ENCODE peak calls at places on chromosomes 11 and 22, in nine cellular contexts. R is breast epithelium; S is esophagus squamous epithelium; C is epithelial cell of prostate; Y is tibial artery; M is stomach; E is CD4-positive, alpha-beta T cell; V is coronary artery; G is IMR-90. Q is an unnamed sample.

GRCh38 chr22:36301384-36301828 is 48.5 kb downstream of the APOL1 start:
- DNase-seq in V (no peak), M (peak), E (peak), R (peak), S (no peak), Y (peak), C (no peak), G (peak), Q (no peak)

GRCh38 chr22:39012525-39013516 is 1.2 kb upstream of the APOBEC3C start:
- DNase-seq in M (no peak), E (no peak), C (no peak), G (no peak), R (no peak), S (no peak), V (no peak), Y (no peak), Q (no peak)

GRCh38 chr22:28002181-28002700 is 83.2 kb upstream of the PITPNB start:
- DNase-seq in C (no peak), M (no peak), V (no peak), S (no peak), E (no peak), Y (no peak), G (no peak), R (no peak), Q (no peak)

GRCh38 chr11:86372586-86372985 is 2.1 kb upstream of the CCDC81 start:
- DNase-seq in G (no peak), Y (no peak), V (no peak), R (no peak), S (no peak), E (no peak), M (no peak), C (peak), Q (no peak)

GRCh38 chr11:115501895-115502589 is 2.2 kb downstream of the CADM1 start:
- DNase-seq in M (no peak), C (no peak), S (no peak), E (no peak), V (no peak), Y (no peak), R (no peak), G (peak), Q (no peak)

GRCh38 chr11:131408011-131408640 is 37.7 kb downstream of the NTM start:
- DNase-seq in G (peak), R (no peak), S (no peak), M (peak), V (no peak), Y (no peak), C (no peak), E (no peak), Q (no peak)

GRCh38 chr11:74577624-74578396 is 14.6 kb upstream of the POLD3 start:
- DNase-seq in C (no peak), S (no peak), V (no peak), R (no peak), Y (no peak), M (no peak), G (peak), E (no peak), Q (no peak)

GRCh38 chr11:19713221-19714092 is 820 bp downstream of the NAV2 start:
- DNase-seq in M (no peak), S (no peak), G (no peak), C (no peak), V (no peak), Y (no peak), E (no peak), R (no peak), Q (peak)

GRCh38 chr22:20064140-20064480 is 15.9 kb upstream of the DGCR8 start:
- DNase-seq in Y (no peak), R (no peak), E (no peak), V (no peak), C (no peak), G (no peak), S (no peak), M (no peak), Q (no peak)

GRCh38 chr11:126456783-126457542 is 101.5 kb downstream of the ST3GAL4 start:
- DNase-seq in Y (no peak), C (no peak), E (no peak), M (no peak), S (no peak), V (no peak), R (no peak), G (no peak), Q (no peak)

GRCh38 chr11:110897035-110897434 is 184.8 kb upstream of the ARHGAP20 start:
- DNase-seq in E (no peak), S (no peak), R (no peak), G (peak), V (no peak), C (no peak), Y (no peak), M (no peak), Q (no peak)

GRCh38 chr22:48782817-48783511 is 1044.7 kb downstream of the BRD1 start:
- DNase-seq in M (no peak), C (no peak), S (no peak), E (no peak), G (no peak), V (peak), R (no peak), Y (peak), Q (no peak)

GRCh38 chr11:94171693-94172440 is 43.2 kb downstream of the PANX1 start:
- DNase-seq in Y (no peak), C (no peak), V (no peak), R (no peak), M (peak), S (no peak), E (peak), G (peak), Q (no peak)

GRCh38 chr11:114892381-114893197 is 214.3 kb downstream of the NXPE2 start:
- DNase-seq in E (no peak), G (no peak), Y (no peak), C (no peak), M (no peak), R (no peak), S (no peak), V (no peak), Q (no peak)

GRCh38 chr11:11987503-11988022 is 20.9 kb downstream of the DKK3 start:
- DNase-seq in E (no peak), G (peak), C (no peak), Y (no peak), R (no peak), S (no peak), V (no peak), M (peak), Q (no peak)

GRCh38 chr22:38869663-38870062 is 2.4 kb downstream of the CBX6 start:
- DNase-seq in S (no peak), M (no peak), Y (peak), R (no peak), C (no peak), E (no peak), V (no peak), G (no peak), Q (no peak)

GRCh38 chr11:68308068-68308467 is 4.3 kb upstream of the LRP5 start:
- DNase-seq in V (peak), S (no peak), E (no peak), R (no peak), M (no peak), C (no peak), G (no peak), Y (no peak), Q (no peak)

GRCh38 chr11:68328374-68329091 is 16.1 kb downstream of the LRP5 start:
- DNase-seq in R (no peak), S (no peak), G (no peak), M (peak), Y (no peak), V (no peak), E (no peak), C (no peak), Q (peak)

GRCh38 chr11:99818991-99819390 is 798.2 kb downstream of the CNTN5 start:
- DNase-seq in Y (no peak), M (no peak), C (no peak), G (no peak), S (no peak), E (no peak), V (no peak), R (no peak), Q (no peak)

GRCh38 chr11:46888636-46889035 is 29.7 kb downstream of the LRP4 start:
- DNase-seq in M (no peak), G (no peak), C (no peak), S (no peak), R (no peak), E (no peak), V (no peak), Y (no peak), Q (no peak)

GRCh38 chr11:72814831-72815618 is 814 bp downstream of the ATG16L2 start:
- DNase-seq in C (no peak), V (peak), Y (peak), R (no peak), G (peak), S (no peak), E (peak), M (no peak), Q (no peak)

GRCh38 chr11:65776710-65777141 is 4.0 kb downstream of the AP5B1 start:
- DNase-seq in S (no peak), M (peak), G (no peak), V (no peak), R (peak), C (no peak), Y (no peak), E (no peak), Q (no peak)

GRCh38 chr11:8019671-8020597 is 32.8 kb downstream of the EIF3F start:
- DNase-seq in Y (no peak), C (no peak), S (no peak), G (peak), M (no peak), E (no peak), R (no peak), V (peak), Q (no peak)

GRCh38 chr11:46499821-46500220 is 94.0 kb downstream of the AMBRA1 start:
- DNase-seq in E (no peak), G (no peak), Y (no peak), C (no peak), S (no peak), V (no peak), R (no peak), M (no peak), Q (no peak)

GRCh38 chr22:19203839-19204238 is 25.3 kb upstream of the SLC25A1 start:
- DNase-seq in C (no peak), M (no peak), V (no peak), E (no peak), Y (no peak), R (no peak), G (no peak), S (no peak), Q (no peak)

GRCh38 chr11:20125927-20126326 is 34.3 kb downstream of the DBX1 start:
- DNase-seq in R (no peak), M (no peak), C (no peak), Y (no peak), E (no peak), S (no peak), G (peak), V (no peak), Q (no peak)

GRCh38 chr11:126354631-126355323 is 709 bp upstream of the ST3GAL4 start:
- DNase-seq in M (no peak), R (no peak), V (no peak), S (no peak), C (no peak), E (no peak), Y (no peak), G (no peak), Q (no peak)

GRCh38 chr11:19907839-19908238 is 195.2 kb downstream of the NAV2 start:
- DNase-seq in S (no peak), G (no peak), V (no peak), M (no peak), E (no peak), R (no peak), Y (no peak), C (no peak), Q (no peak)

GRCh38 chr22:28369849-28370248 is 309.8 kb downstream of the TTC28 start:
- DNase-seq in S (no peak), Y (no peak), V (no peak), C (no peak), E (no peak), R (no peak), M (no peak), G (no peak), Q (no peak)

GRCh38 chr11:57126766-57127400 is 54.9 kb upstream of the LRRC55 start:
- DNase-seq in M (no peak), Y (no peak), R (no peak), V (no peak), E (no peak), C (no peak), S (no peak), G (no peak), Q (no peak)

GRCh38 chr22:42717197-42717967 is 3.3 kb downstream of the A4GALT start:
- DNase-seq in C (no peak), M (no peak), V (no peak), Y (no peak), G (no peak), S (no peak), R (no peak), E (no peak), Q (no peak)

GRCh38 chr11:9977554-9977953 is 313.7 kb downstream of the SWAP70 start:
- DNase-seq in E (no peak), M (no peak), Y (no peak), R (no peak), G (no peak), S (no peak), C (no peak), V (no peak), Q (no peak)
- H3K27ac ChIP-seq in E (no peak), M (no peak), Y (no peak), R (no peak), G (no peak), S (no peak), C (no peak), V (no peak), Q (no peak)

GRCh38 chr22:24997023-24997422 is 44.5 kb downstream of the KIAA1671 start:
- DNase-seq in V (no peak), C (no peak), R (no peak), Y (no peak), M (no peak), G (no peak), E (no peak), S (no peak), Q (no peak)
- H3K27ac ChIP-seq in V (no peak), C (no peak), R (peak), Y (no peak), M (no peak), G (no peak), E (no peak), S (no peak), Q (no peak)

GRCh38 chr11:925158-925495 is 543 bp upstream of the AP2A2 start:
- DNase-seq in C (no peak), E (no peak), G (no peak), M (no peak), V (no peak), S (no peak), R (no peak), Y (no peak), Q (peak)

GRCh38 chr11:924406-925157 is 1.1 kb upstream of the AP2A2 start:
- DNase-seq in R (no peak), M (no peak), Y (no peak), S (no peak), V (no peak), C (no peak), G (no peak), E (no peak), Q (no peak)

GRCh38 chr11:925496-926301 is at the start of gene AP2A2:
- DNase-seq in V (no peak), S (no peak), C (peak), M (peak), G (peak), E (peak), R (peak), Y (peak), Q (peak)

GRCh38 chr11:927871-928270 is 2.2 kb downstream of the AP2A2 start:
- DNase-seq in S (no peak), V (no peak), C (no peak), G (no peak), R (no peak), Y (no peak), M (no peak), E (peak), Q (no peak)

DNA sequence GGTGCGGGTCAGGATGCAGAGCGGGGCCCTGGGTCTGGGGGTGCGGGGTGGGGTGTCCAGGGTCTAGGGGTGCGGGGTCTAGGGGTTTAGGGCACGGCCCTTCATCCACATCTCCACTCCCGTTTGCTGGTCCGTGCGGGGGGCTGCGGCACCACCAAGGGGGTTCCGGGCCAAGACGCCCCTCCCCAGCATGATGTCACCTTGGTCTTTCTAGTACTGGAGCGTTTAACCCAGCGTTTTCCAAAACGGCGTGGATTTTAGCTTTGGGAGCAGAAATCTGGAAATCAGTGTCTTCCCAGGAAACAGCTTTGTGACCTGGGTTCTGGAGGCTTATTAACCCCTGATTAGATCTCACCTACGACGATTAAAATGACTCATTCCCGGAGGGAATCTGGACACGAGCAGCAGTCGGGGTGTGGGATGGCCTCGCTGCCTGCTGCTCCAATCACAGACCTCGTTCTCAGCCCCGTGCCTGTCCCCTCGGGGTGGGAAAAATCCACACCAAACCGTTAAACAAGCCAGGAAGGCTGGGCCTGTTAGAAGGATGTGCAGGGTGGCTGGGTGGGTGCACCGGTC is 759 bp downstream of the AP2A2 start:
- DNase-seq in C (no peak), R (no peak), M (no peak), E (no peak), G (peak), V (no peak), S (no peak), Y (peak), Q (peak)
- H3K27ac ChIP-seq in C (peak), R (peak), M (peak), E (peak), G (peak), V (peak), S (peak), Y (peak), Q (peak)

GRCh38 chr11:123305601-123306000 is 110.6 kb upstream of the CLMP start:
- DNase-seq in E (no peak), R (no peak), G (no peak), V (no peak), S (no peak), M (no peak), Y (no peak), C (no peak), Q (no peak)
- H3K27ac ChIP-seq in E (no peak), R (no peak), G (no peak), V (no peak), S (no peak), M (no peak), Y (no peak), C (no peak), Q (peak)

GRCh38 chr11:123558536-123559315 is 95.7 kb downstream of the SCN3B start:
- DNase-seq in V (no peak), Y (no peak), G (no peak), R (no peak), M (no peak), C (no peak), S (no peak), E (no peak), Q (no peak)
- H3K27ac ChIP-seq in V (no peak), Y (no peak), G (no peak), R (no peak), M (no peak), C (no peak), S (no peak), E (no peak), Q (no peak)

GRCh38 chr11:88181776-88182175 is 6.5 kb upstream of the RAB38 start:
- DNase-seq in S (no peak), G (no peak), Y (no peak), E (no peak), R (no peak), V (no peak), M (no peak), C (no peak), Q (no peak)

GRCh38 chr11:88179966-88180629 is 4.9 kb upstream of the RAB38 start:
- DNase-seq in S (no peak), C (peak), M (no peak), V (no peak), R (no peak), G (peak), E (no peak), Y (no peak), Q (no peak)

GRCh38 chr11:88178211-88178610 is 3.0 kb upstream of the RAB38 start:
- DNase-seq in G (peak), R (no peak), E (no peak), S (no peak), V (no peak), C (no peak), Y (no peak), M (no peak), Q (no peak)

GRCh38 chr11:88175707-88176066 is 444 bp upstream of the RAB38 start:
- DNase-seq in M (no peak), C (no peak), E (no peak), Y (no peak), R (no peak), S (no peak), G (peak), V (no peak), Q (no peak)

GRCh38 chr11:88179141-88179540 is 3.9 kb upstream of the RAB38 start:
- DNase-seq in C (peak), Y (no peak), G (peak), R (no peak), V (no peak), S (no peak), M (no peak), E (no peak), Q (no peak)
- H3K27ac ChIP-seq in C (peak), Y (no peak), G (no peak), R (no peak), V (no peak), S (peak), M (no peak), E (no peak), Q (no peak)

GRCh38 chr11:69450064-69450856 is 31.2 kb upstream of the LINC01488 start:
- DNase-seq in C (no peak), Y (no peak), M (no peak), S (no peak), V (no peak), G (no peak), E (no peak), R (no peak), Q (peak)

GRCh38 chr11:69450857-69451220 is 30.6 kb upstream of the LINC01488 start:
- DNase-seq in C (no peak), Y (no peak), V (no peak), E (no peak), R (no peak), M (no peak), S (no peak), G (no peak), Q (peak)

GRCh38 chr11:69449320-69450063 is 32.0 kb upstream of the LINC01488 start:
- DNase-seq in G (peak), M (peak), S (no peak), E (no peak), R (no peak), Y (peak), C (no peak), V (peak), Q (peak)

GRCh38 chr11:69452589-69452988 is 28.9 kb upstream of the LINC01488 start:
- DNase-seq in E (no peak), S (no peak), R (no peak), V (no peak), G (no peak), M (no peak), Y (no peak), C (no peak), Q (no peak)

DNA sequence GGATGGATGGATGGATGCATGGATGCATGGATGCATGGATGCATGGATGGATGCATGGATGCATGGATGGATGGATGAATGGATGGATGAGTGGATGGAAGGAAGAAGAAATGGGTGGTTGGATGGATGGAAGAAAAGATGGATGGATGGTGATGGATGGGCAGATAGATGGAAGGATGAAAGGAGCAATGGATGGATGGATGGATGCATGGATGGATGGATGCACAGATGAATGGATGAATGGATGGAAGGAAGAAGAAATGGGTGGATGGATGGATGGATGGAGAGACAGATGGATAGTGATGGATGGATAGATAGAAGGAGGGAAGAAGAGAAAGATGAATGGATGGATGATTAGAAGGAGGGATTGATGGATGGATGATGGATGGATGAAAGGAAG is 30.2 kb upstream of the LINC01488 start:
- DNase-seq in Y (no peak), V (no peak), R (no peak), E (no peak), M (no peak), G (no peak), S (no peak), C (no peak), Q (no peak)
- H3K27ac ChIP-seq in Y (no peak), V (no peak), R (no peak), E (no peak), M (no peak), G (no peak), S (no peak), C (no peak), Q (peak)

DNA sequence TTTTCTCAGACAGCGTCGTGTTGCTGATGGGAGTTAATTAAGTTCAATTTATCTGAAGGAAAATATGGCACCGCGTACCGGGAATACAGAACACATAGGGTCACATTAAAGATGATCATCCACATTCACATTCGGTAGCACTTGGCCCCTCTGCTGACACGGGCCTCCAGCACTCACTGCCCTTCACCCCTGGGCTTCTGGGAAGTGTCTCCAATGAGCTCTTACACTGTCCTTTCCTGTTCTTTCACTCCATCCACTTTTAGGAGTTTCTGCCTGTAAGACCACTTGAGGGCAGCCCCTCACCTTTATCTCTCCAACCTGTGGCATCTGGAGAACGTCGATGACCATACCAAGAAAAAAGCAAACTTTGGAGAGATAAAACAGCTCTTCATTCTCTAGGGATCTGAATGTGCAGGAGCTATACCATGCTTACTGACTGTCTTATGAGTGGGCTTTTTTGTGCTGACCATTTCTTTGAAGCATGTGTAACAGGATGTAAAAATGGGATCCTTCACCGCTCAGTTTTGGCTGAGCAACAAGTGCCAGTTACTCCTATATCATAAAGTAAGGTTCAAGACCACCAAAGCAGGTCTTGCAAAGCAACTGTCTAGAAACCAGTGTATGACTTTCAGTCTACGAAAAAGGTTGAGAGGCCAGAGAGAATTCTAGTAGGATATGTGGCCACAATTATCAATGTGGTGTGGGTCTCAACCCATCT is 1.1 kb upstream of the SERGEF start:
- DNase-seq in V (no peak), E (no peak), C (no peak), M (no peak), S (no peak), Y (no peak), R (no peak), G (no peak), Q (no peak)
- H3K27ac ChIP-seq in V (peak), E (peak), C (peak), M (peak), S (peak), Y (peak), R (peak), G (no peak), Q (no peak)